ENCODE peak calls at places on chromosomes 1 and 21, in eight cellular contexts. O is mesendoderm, B is fibroblast of lung, P is PC-3, F is IMR-90, E is neuronal stem cell, R is neural progenitor cell, J is endothelial cell of umbilical vein. I is an unnamed sample.
A peak's percentile ranks its signal among the peaks of the same experiment; 100 is the strongest.

GRCh38 chr1:43520100-43520828 is 10.4 kb upstream of the PTPRF start:
- DNase-seq in O (peak; percentile 39), R (peak; percentile 21), E (no peak), B (no peak), F (no peak), J (no peak), P (no peak), I (no peak)

GRCh38 chr1:65177457-65177856 is 29.5 kb downstream of the AK4 start:
- DNase-seq in F (peak; percentile 68), J (no peak), B (peak; percentile 90), R (no peak), E (no peak), O (peak; percentile 84), P (peak; percentile 94), I (peak; percentile 61)

GRCh38 chr1:40870135-40870728 is 8.1 kb upstream of the CITED4 start:
- DNase-seq in F (peak; percentile 56), P (peak; percentile 49), E (no peak), J (no peak), O (no peak), B (peak; percentile 64), R (no peak), I (no peak)

GRCh38 chr1:114428083-114428754 is 82.8 kb downstream of the TRIM33 start:
- DNase-seq in B (no peak), J (peak; percentile 43), E (no peak), R (no peak), O (peak; percentile 8), P (peak; percentile 38), F (peak; percentile 37), I (peak; percentile 67)

GRCh38 chr1:1371741-1372711 is 3.0 kb downstream of the AURKAIP1 start:
- DNase-seq in E (no peak), P (peak; percentile 72), O (peak; percentile 66), F (peak; percentile 38), J (peak; percentile 52), R (peak; percentile 80), B (peak; percentile 25), I (peak; percentile 82)

GRCh38 chr1:115090547-115090946 is 1.2 kb upstream of the TSPAN2 start:
- DNase-seq in J (no peak), B (peak; percentile 80), E (no peak), R (peak; percentile 17), P (no peak), O (peak; percentile 53), F (peak; percentile 78), I (no peak)

GRCh38 chr1:178733972-178734371 is 8.9 kb downstream of the RALGPS2 start:
- DNase-seq in R (no peak), P (peak; percentile 8), F (no peak), B (no peak), J (no peak), E (no peak), O (no peak), I (no peak)

GRCh38 chr1:214404571-214405213 is 123.7 kb downstream of the SMYD2 start:
- DNase-seq in E (no peak), R (no peak), F (peak; percentile 75), P (peak; percentile 9), J (peak; percentile 90), O (peak; percentile 96), B (peak; percentile 90), I (no peak)

GRCh38 chr1:93178418-93178817 is 1.8 kb downstream of the TMED5 start:
- DNase-seq in B (peak; percentile 34), J (peak; percentile 37), O (no peak), P (no peak), E (no peak), R (no peak), F (peak; percentile 17), I (peak; percentile 15)

GRCh38 chr1:33683913-33684312 is 180.0 kb upstream of the HMGB4 start:
- DNase-seq in P (no peak), J (no peak), F (no peak), R (peak; percentile 26), B (peak; percentile 66), E (no peak), O (no peak), I (peak; percentile 51)

GRCh38 chr1:229886636-229887035 is 180.4 kb upstream of the GALNT2 start:
- DNase-seq in J (no peak), B (no peak), E (no peak), R (no peak), F (no peak), P (no peak), O (no peak), I (no peak)

GRCh38 chr21:45872902-45873301 is 108.7 kb upstream of the COL6A1 start:
- DNase-seq in R (no peak), P (no peak), J (no peak), O (no peak), E (no peak), F (no peak), B (no peak), I (no peak)

GRCh38 chr1:199762567-199762966 is 264.9 kb upstream of the NR5A2 start:
- DNase-seq in P (peak; percentile 2), B (no peak), J (no peak), E (no peak), R (no peak), F (no peak), O (no peak), I (no peak)

GRCh38 chr1:101187287-101187686 is 49.5 kb upstream of the S1PR1 start:
- DNase-seq in P (peak; percentile 54), O (no peak), J (peak; percentile 56), R (no peak), B (no peak), F (peak; percentile 72), E (no peak), I (peak; percentile 31)

GRCh38 chr1:218917646-218918045 is 256.0 kb upstream of the LYPLAL1 start:
- DNase-seq in J (no peak), R (no peak), E (no peak), O (no peak), F (peak; percentile 17), B (no peak), P (no peak), I (no peak)

GRCh38 chr1:41394918-41395598 is 33.8 kb downstream of the FOXO6 start:
- DNase-seq in R (peak; percentile 94), P (no peak), F (no peak), E (peak; percentile 88), B (peak; percentile 25), J (no peak), O (peak; percentile 85), I (no peak)

GRCh38 chr1:247437551-247438535 is 20.1 kb downstream of the OR2B11 start:
- DNase-seq in O (no peak), P (no peak), J (no peak), B (no peak), R (no peak), E (no peak), F (no peak), I (no peak)

GRCh38 chr1:35298464-35298863 is 30.0 kb downstream of the ZMYM4 start:
- DNase-seq in F (peak; percentile 36), B (peak; percentile 44), O (peak; percentile 77), E (peak; percentile 2), R (peak; percentile 61), J (peak; percentile 60), P (peak; percentile 37), I (peak; percentile 73)

GRCh38 chr1:10283318-10283984 is 73.1 kb downstream of the KIF1B start:
- DNase-seq in J (no peak), E (no peak), O (peak; percentile 27), P (no peak), R (no peak), F (no peak), B (peak; percentile 35), I (no peak)

GRCh38 chr1:8217011-8217711 is 100.8 kb upstream of the SLC45A1 start:
- DNase-seq in F (no peak), E (no peak), J (peak; percentile 26), O (peak; percentile 74), B (peak; percentile 36), P (no peak), R (peak; percentile 74), I (no peak)
- H3K4me3 ChIP-seq in F (no peak overlapping the region), E (no peak overlapping the region), J (no peak overlapping the region), O (no peak overlapping the region), B (no peak overlapping the region), P (no peak overlapping the region), R (peak overlapping the region; percentile 8), I (peak overlapping the region; percentile 67)

GRCh38 chr1:156310962-156311361 is 11.9 kb upstream of the VHLL start:
- DNase-seq in O (no peak), R (no peak), E (no peak), F (peak; percentile 47), B (peak; percentile 36), P (peak; percentile 75), J (no peak), I (peak; percentile 39)
- H3K36me3 ChIP-seq in O (peaks cover 30% of the 10 kb centered on the region), R (peaks cover 30% of the 10 kb centered on the region), E (peaks cover 41% of the 10 kb centered on the region), F (peaks cover 61% of the 10 kb centered on the region), B (peaks cover 18% of the 10 kb centered on the region), P (peaks cover 72% of the 10 kb centered on the region), J (peaks cover 28% of the 10 kb centered on the region), I (peaks cover 92% of the 10 kb centered on the region)

GRCh38 chr21:31135536-31136184 is 97.4 kb upstream of the KRTAP19-8 start:
- DNase-seq in R (no peak), O (no peak), E (no peak), F (no peak), B (peak; percentile 27), J (peak; percentile 31), P (no peak), I (no peak)

GRCh38 chr21:31140025-31140424 is 101.7 kb upstream of the KRTAP19-8 start:
- DNase-seq in B (no peak), E (no peak), J (no peak), F (no peak), P (no peak), R (no peak), O (no peak), I (no peak)

GRCh38 chr21:31133243-31133830 is 95.1 kb upstream of the KRTAP19-8 start:
- DNase-seq in R (no peak), J (no peak), F (no peak), O (no peak), E (no peak), P (no peak), B (no peak), I (no peak)

GRCh38 chr21:31137951-31138350 is 99.7 kb upstream of the KRTAP19-8 start:
- DNase-seq in F (no peak), O (no peak), P (no peak), B (no peak), E (no peak), J (no peak), R (no peak), I (no peak)

DNA sequence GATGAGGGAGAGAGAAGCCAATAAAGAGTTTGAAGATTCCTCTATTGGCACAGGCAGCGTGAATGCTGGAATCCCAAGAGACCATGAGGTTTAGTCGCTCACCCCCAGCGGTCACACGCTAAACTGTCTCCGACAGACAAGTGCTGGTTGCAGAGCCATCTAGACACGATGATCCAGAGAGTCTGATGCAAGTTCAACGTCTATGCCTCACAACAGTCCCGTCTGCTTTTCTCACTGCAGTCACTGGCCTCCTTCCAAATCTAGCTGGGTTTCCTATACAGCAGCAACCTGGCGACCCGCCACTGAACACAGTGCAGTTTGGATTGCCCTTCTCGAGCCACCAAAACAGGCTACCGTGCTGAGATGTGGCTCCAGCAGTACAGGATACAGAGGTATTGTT is 98.6 kb upstream of the KRTAP19-8 start:
- DNase-seq in E (no peak), P (no peak), F (peak; percentile 74), J (peak; percentile 21), O (no peak), B (peak; percentile 67), R (no peak), I (no peak)
- H3K9ac ChIP-seq in E (no peak overlapping the region), P (no peak overlapping the region), F (no peak overlapping the region), J (no peak overlapping the region), O (no peak overlapping the region), B (no peak overlapping the region), R (no peak overlapping the region), I (no peak overlapping the region)

DNA sequence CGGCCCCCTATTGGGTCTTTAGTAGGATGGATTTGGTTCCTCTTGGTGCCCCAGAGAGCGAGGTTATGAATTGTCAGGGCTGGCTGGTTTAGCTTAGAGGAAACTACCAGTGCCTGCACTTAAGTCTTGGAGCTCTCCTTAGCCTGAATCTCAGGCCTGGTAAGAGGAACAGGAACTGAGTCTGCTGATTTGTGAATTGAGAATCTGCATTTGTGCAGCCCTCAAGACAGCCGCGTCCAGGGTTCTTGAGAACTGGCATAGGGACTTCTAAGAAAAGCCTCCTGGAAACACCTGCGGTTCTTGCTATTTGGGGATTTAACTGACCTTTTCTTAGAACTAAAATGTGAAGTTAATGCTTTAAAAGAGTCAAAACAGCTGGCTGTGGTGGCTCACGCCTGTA is 1.7 kb downstream of the NECAP2 start:
- DNase-seq in J (no peak), P (no peak), B (no peak), R (no peak), E (no peak), F (no peak), O (no peak), I (no peak)
- H3K4me3 ChIP-seq in J (no peak overlapping the region), P (no peak overlapping the region), B (no peak overlapping the region), R (no peak overlapping the region), E (no peak overlapping the region), F (no peak overlapping the region), O (no peak overlapping the region), I (no peak overlapping the region)